ENCODE peak calls at places on chromosomes 6 and 20, in nine cellular contexts. F is tibial artery, Z is lower leg skin, K is BJ, R is A549, G is stomach, A is prostate gland, V is tibial nerve, H is choroid plexus epithelial cell. X is an unnamed sample.

GRCh38 chr6:27599859-27600532 is 127.1 kb upstream of the ZNF184 start:
- DNase-seq in K (no peak), Z (no peak), F (no peak), H (no peak), V (no peak), R (no peak), G (no peak), A (no peak), X (no peak)

GRCh38 chr6:169252805-169253189 is 849 bp downstream of the THBS2 start:
- DNase-seq in V (no peak), Z (no peak), K (no peak), R (no peak), F (peak; percentile 67), A (no peak), H (no peak), G (no peak), X (no peak)

GRCh38 chr6:20559924-20560551 is 25.8 kb downstream of the CDKAL1 start:
- DNase-seq in R (no peak), A (no peak), F (no peak), Z (no peak), G (no peak), K (no peak), H (peak; percentile 46), V (no peak), X (no peak)

GRCh38 chr6:44423306-44423705 is 35.8 kb downstream of the CDC5L start:
- DNase-seq in H (no peak), A (no peak), R (no peak), K (no peak), G (no peak), F (no peak), Z (no peak), V (no peak), X (no peak)

GRCh38 chr20:34114809-34115208 is 2.8 kb upstream of the EIF2S2 start:
- DNase-seq in F (no peak), Z (no peak), R (no peak), K (no peak), A (no peak), G (no peak), V (no peak), H (no peak), X (no peak)

GRCh38 chr6:160272707-160273106 is 14.1 kb upstream of the SLC22A2 start:
- DNase-seq in Z (no peak), G (no peak), V (no peak), A (no peak), R (no peak), F (no peak), K (no peak), H (no peak), X (no peak)

GRCh38 chr6:46015119-46015968 is at the start of gene CLIC5:
- DNase-seq in G (peak; percentile 38), A (peak; percentile 22), H (no peak), F (no peak), V (no peak), R (no peak), Z (no peak), K (no peak), X (peak; percentile 53)

GRCh38 chr20:8431538-8432434 is 299.7 kb downstream of the PLCB1 start:
- DNase-seq in F (no peak), R (no peak), A (no peak), Z (no peak), H (peak; percentile 27), G (no peak), V (peak; percentile 21), K (no peak), X (no peak)

GRCh38 chr6:21885532-21886089 is 292.1 kb downstream of the SOX4 start:
- DNase-seq in F (peak; percentile 82), Z (peak; percentile 27), V (peak; percentile 24), A (peak; percentile 19), H (peak; percentile 83), G (peak; percentile 60), R (peak; percentile 79), K (peak; percentile 73), X (no peak)

GRCh38 chr6:28282923-28283322 is 1.6 kb downstream of the PGBD1 start:
- DNase-seq in R (peak; percentile 25), H (peak; percentile 19), A (no peak), K (no peak), V (no peak), G (no peak), Z (no peak), F (no peak), X (no peak)

DNA sequence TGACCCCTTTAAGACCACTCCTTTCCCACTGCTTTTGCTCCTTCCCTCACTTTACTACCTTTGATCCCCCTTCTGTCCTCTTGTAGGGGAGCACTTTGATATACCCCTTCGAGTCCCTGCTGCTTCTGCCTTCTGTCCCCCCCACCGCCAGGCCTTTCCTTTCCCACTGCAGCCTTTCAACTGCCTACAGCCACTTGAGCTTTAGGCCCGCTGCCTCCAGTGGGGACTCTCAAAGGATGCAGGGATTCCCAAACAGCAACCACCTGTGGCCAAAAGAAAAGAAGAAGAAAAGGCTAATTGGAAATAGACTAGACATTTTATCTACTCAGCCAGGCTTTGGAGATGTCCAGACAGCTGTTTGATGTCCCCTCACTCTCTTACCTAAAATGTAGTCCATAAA is 77.0 kb upstream of the DTNBP1 start:
- DNase-seq in A (no peak), G (no peak), V (no peak), F (no peak), Z (no peak), R (no peak), H (no peak), K (no peak), X (no peak)
- TF ChIP-seq CTCF in A (no peak), G (no peak), V (no peak), F (no peak), Z (no peak), R (no peak), H (no peak), K (no peak), X (no peak)

GRCh38 chr6:90098025-90098474 is 198.6 kb downstream of the BACH2 start:
- DNase-seq in Z (peak; percentile 88), R (no peak), K (peak; percentile 83), G (no peak), H (peak; percentile 84), F (peak; percentile 95), A (peak; percentile 75), V (peak; percentile 83), X (no peak)
- TF ChIP-seq CTCF in Z (no peak), R (no peak), K (peak; percentile 59), G (no peak), H (peak; percentile 57), F (peak; percentile 52), A (peak; percentile 15), V (peak; percentile 27), X (no peak)

GRCh38 chr6:63636516-63636968 is 940 bp downstream of the PHF3 start:
- DNase-seq in A (peak; percentile 74), R (peak; percentile 39), F (peak; percentile 77), H (peak; percentile 45), Z (peak; percentile 65), G (peak; percentile 65), K (no peak), V (peak; percentile 59), X (peak; percentile 31)

GRCh38 chr6:63635165-63635562 is 438 bp upstream of the PHF3 start:
- DNase-seq in A (peak; percentile 5), R (no peak), H (peak; percentile 7), K (no peak), G (no peak), Z (no peak), F (no peak), V (no peak), X (no peak)

GRCh38 chr6:63635563-63636515 is at the start of gene PHF3:
- DNase-seq in Z (peak; percentile 78), G (peak; percentile 92), K (peak; percentile 29), R (peak; percentile 90), F (peak; percentile 93), V (peak; percentile 75), A (peak; percentile 89), H (peak; percentile 90), X (peak; percentile 95)

GRCh38 chr6:63640062-63640461 is 4.5 kb downstream of the PHF3 start:
- DNase-seq in Z (no peak), F (no peak), H (peak; percentile 56), A (no peak), K (peak; percentile 28), V (no peak), G (no peak), R (no peak), X (no peak)

DNA sequence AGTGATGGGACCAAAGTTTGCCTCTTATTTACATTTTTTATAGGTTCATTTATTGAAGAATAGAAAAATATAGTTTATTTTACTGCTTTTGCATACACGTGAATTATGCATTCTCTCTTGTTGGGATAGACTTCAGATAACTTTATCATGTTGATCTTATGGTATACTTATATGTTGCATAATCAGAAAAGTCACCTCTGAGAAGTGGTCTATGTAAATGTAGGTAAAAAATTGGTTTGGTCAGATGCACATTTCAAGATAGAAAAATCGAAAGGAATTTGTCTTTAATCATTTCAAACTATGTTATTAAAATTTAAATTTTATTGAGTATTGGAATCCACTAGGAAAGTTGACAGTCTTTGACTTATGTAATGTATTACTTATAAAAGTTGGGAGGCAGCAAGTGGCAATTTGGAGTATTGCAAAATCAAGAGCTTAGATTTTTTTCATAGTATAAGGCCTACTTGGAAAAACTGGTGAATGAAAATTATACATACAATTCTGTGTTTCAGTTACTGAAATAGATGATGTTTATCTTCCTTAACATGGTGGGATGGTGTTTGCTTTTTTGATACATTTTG is 2.4 kb downstream of the PHF3 start:
- DNase-seq in H (peak; percentile 18), K (no peak), G (no peak), F (no peak), Z (no peak), R (no peak), A (no peak), V (no peak), X (no peak)
- TF ChIP-seq CTCF in H (no peak), K (no peak), G (no peak), F (no peak), Z (no peak), R (no peak), A (no peak), V (no peak), X (no peak)

GRCh38 chr6:1662532-1662931 is 52.8 kb downstream of the FOXC1 start:
- DNase-seq in H (no peak), R (no peak), A (no peak), Z (no peak), K (no peak), G (no peak), F (no peak), V (no peak), X (no peak)

GRCh38 chr6:1665214-1665613 is 55.5 kb downstream of the FOXC1 start:
- DNase-seq in K (no peak), A (no peak), V (no peak), H (no peak), F (no peak), R (no peak), Z (no peak), G (no peak), X (peak; percentile 65)

GRCh38 chr6:1659816-1660215 is 50.1 kb downstream of the FOXC1 start:
- DNase-seq in K (no peak), A (no peak), V (no peak), G (no peak), H (no peak), R (no peak), F (no peak), Z (no peak), X (no peak)

GRCh38 chr6:1667012-1667804 is 57.5 kb downstream of the FOXC1 start:
- DNase-seq in G (no peak), R (no peak), A (no peak), K (peak; percentile 46), Z (no peak), H (peak; percentile 8), V (no peak), F (no peak), X (no peak)

DNA sequence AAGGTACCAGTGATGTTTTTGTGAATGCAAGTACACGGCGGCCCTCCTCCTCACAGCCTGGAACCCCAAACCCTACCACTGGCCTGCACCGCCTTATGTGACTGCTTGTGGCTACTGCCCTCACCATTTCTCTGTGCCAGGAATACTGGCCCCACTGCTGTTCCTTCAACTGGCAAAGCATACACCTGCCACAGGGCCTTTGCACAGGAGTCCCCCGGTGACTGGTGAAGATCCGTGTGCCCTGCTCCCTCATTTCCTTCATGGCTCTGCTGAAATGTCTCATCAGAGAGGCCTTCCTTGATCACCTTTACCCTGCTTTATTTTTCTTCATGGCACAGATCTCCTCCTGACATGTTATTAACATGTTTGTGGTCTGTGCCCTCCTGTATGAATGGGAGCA is 53.8 kb downstream of the FOXC1 start:
- DNase-seq in K (no peak), F (no peak), V (no peak), G (no peak), R (no peak), Z (no peak), A (no peak), H (no peak), X (no peak)
- TF ChIP-seq CTCF in K (no peak), F (no peak), V (no peak), G (no peak), R (no peak), Z (no peak), A (no peak), H (no peak), X (no peak)